ENCODE peak calls at places on chromosomes 16 and 17, in six cellular contexts. J is stimulated activated CD4-positive, alpha-beta T cell treated with anti-CD3 and anti-CD28 coated beads, Interleukin-12 subunit alpha, Interleukin-12 subunit beta, amount 100 ng/mL, for 4 hours; Z is KG1; N is Ammon's horn; T is lower lobe of right lung; L is MM.1S. S is an unnamed sample.

GRCh38 chr17:39229274-39229913 is 3.6 kb upstream of the STAC2 start:
- DNase-seq in J (no peak), Z (no peak), N (no peak), T (no peak), L (no peak), S (no peak)

GRCh38 chr16:5917436-5917835 is 819.8 kb upstream of the EEF2KMT start:
- DNase-seq in J (no peak), Z (no peak), N (no peak), T (no peak), L (no peak), S (no peak)

GRCh38 chr16:85617948-85618347 is 4.8 kb downstream of the GSE1 start:
- DNase-seq in J (no peak), Z (no peak), N (no peak), T (peak; percentile 71), L (no peak), S (no peak)

GRCh38 chr16:67563708-67564468 is 1.6 kb downstream of the CTCF start:
- DNase-seq in J (no peak), Z (peak; percentile 34), N (peak; percentile 9), T (peak; percentile 68), L (peak; percentile 81), S (no peak)

GRCh38 chr17:50382931-50383330 is 9.9 kb downstream of the EME1 start:
- DNase-seq in J (no peak), Z (no peak), N (no peak), T (no peak), L (no peak), S (peak; percentile 74)

GRCh38 chr16:138049-138417 is 440 bp downstream of the NPRL3 start:
- DNase-seq in J (peak; percentile 35), Z (no peak), N (no peak), T (no peak), L (peak; percentile 32), S (peak; percentile 78)

GRCh38 chr16:66223176-66223780 is 143.2 kb upstream of the CDH5 start:
- DNase-seq in J (no peak), Z (no peak), N (peak; percentile 56), T (no peak), L (no peak), S (peak; percentile 72)

GRCh38 chr17:38693700-38694329 is 11.3 kb upstream of the MLLT6 start:
- DNase-seq in J (no peak), Z (no peak), N (peak; percentile 68), T (peak; percentile 61), L (no peak), S (peak; percentile 96)

GRCh38 chr17:34156741-34157589 is 98.1 kb upstream of the CCL2 start:
- DNase-seq in J (no peak), Z (no peak), N (peak; percentile 46), T (no peak), L (no peak), S (no peak)

S was measured in posterior vena cava.